ENCODE peak calls at places on chromosome 21, in five cellular contexts. Q, E, I, L and T are unnamed samples.

GRCh38 chr21:24869862-24870261 is 737.4 kb downstream of the MRPL39 start:
- DNase-seq in E (no peak), L (no peak), Q (no peak), I (no peak), T (no peak)

GRCh38 chr21:37060296-37060695 is 12.6 kb downstream of the PIGP start:
- DNase-seq in L (no peak), Q (no peak), I (peak; percentile 80), E (no peak), T (no peak)

GRCh38 chr21:14438204-14438603 is 55.3 kb upstream of the HSPA13 start:
- DNase-seq in Q (no peak), E (no peak), I (no peak), L (no peak), T (no peak)

GRCh38 chr21:16389622-16390021 is 659.8 kb downstream of the USP25 start:
- DNase-seq in L (no peak), E (no peak), I (no peak), Q (no peak), T (no peak)

GRCh38 chr21:39882186-39882882 is 15.1 kb downstream of the PCP4 start:
- DNase-seq in Q (no peak), E (no peak), L (no peak), I (no peak), T (no peak)

GRCh38 chr21:27734146-27734545 is 767.3 kb upstream of the ADAMTS5 start:
- DNase-seq in I (no peak), Q (no peak), L (no peak), E (no peak), T (no peak)

GRCh38 chr21:14523234-14523633 is 22.9 kb downstream of the SAMSN1 start:
- DNase-seq in I (no peak), Q (no peak), L (no peak), E (no peak), T (no peak)

GRCh38 chr21:16563795-16564194 is 834.0 kb downstream of the USP25 start:
- DNase-seq in Q (no peak), L (no peak), I (peak; percentile 84), E (peak; percentile 48), T (no peak)

GRCh38 chr21:40067751-40068150 is 200.5 kb downstream of the PCP4 start:
- DNase-seq in Q (no peak), I (no peak), E (no peak), L (no peak), T (no peak)

GRCh38 chr21:25400427-25400826 is 206.9 kb downstream of the MRPL39 start:
- DNase-seq in Q (no peak), L (no peak), E (no peak), I (no peak), T (no peak)

GRCh38 chr21:29586696-29587095 is 288.0 kb downstream of the BACH1 start:
- DNase-seq in Q (no peak), L (no peak), E (no peak), I (no peak), T (no peak)

GRCh38 chr21:29433366-29434059 is 134.8 kb downstream of the BACH1 start:
- DNase-seq in Q (no peak), L (no peak), I (no peak), E (no peak), T (no peak)

GRCh38 chr21:29077651-29078090 is 4.2 kb upstream of the CCT8 start:
- DNase-seq in L (no peak), I (peak; percentile 54), E (no peak), Q (no peak), T (no peak)

GRCh38 chr21:39805983-39806382 is 61.0 kb downstream of the IGSF5 start:
- DNase-seq in L (no peak), Q (no peak), I (no peak), E (no peak), T (no peak)

GRCh38 chr21:15682977-15683376 is 46.8 kb upstream of the USP25 start:
- DNase-seq in Q (no peak), I (no peak), E (no peak), L (no peak), T (no peak)

GRCh38 chr21:27419153-27419552 is 452.3 kb upstream of the ADAMTS5 start:
- DNase-seq in L (no peak), Q (no peak), E (no peak), I (no peak), T (no peak)

GRCh38 chr21:17796037-17796403 is 23.1 kb downstream of the C21orf91 start:
- DNase-seq in I (no peak), Q (no peak), E (no peak), L (no peak), T (no peak)

GRCh38 chr21:41726058-41726558 is 40.7 kb downstream of the RIPK4 start:
- DNase-seq in I (peak; percentile 59), Q (no peak), E (no peak), L (peak; percentile 15), T (no peak)
- H3K4me3 ChIP-seq in I (peak overlapping the region; percentile 63), Q (no peak overlapping the region), E (no peak overlapping the region), L (no peak overlapping the region), T (peak overlapping the region; percentile 25)

DNA sequence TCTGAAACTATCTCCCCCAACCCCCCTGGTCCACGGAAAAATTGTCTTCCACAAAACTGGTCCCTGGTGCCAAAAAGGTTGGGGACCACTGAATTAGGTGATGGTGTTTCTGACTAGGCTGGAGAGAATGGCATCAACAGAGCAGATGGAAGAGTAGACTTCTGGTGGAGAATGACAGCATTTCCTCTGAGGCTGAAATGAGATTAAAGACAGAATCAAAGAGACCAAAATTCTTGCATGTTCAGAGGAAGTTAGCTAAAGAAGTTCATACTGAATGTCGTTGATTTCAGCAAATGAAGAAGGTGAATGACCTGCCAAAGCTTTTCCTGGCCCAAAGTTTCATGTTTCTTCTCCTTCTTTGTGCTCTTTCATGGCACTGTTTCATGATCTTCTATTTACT is 188.2 kb upstream of the RUNX1 start:
- DNase-seq in I (no peak), L (no peak), E (no peak), Q (no peak), T (no peak)
- TF ChIP-seq CTCF in I (no peak), L (no peak), E (no peak), Q (no peak), T (no peak)

GRCh38 chr21:34552324-34553198 is 40.6 kb upstream of the KCNE1 start:
- DNase-seq in L (no peak), E (no peak), Q (no peak), I (no peak), T (no peak)
- H3K4me3 ChIP-seq in L (no peak overlapping the region), E (no peak overlapping the region), Q (no peak overlapping the region), I (no peak overlapping the region), T (no peak overlapping the region)

GRCh38 chr21:44067011-44067839 is 40.0 kb upstream of the PWP2 start:
- DNase-seq in E (no peak), I (no peak), Q (no peak), L (no peak), T (no peak)
- TF ChIP-seq CTCF in E (no peak), I (peak; percentile 26), Q (no peak), L (no peak), T (no peak)

GRCh38 chr21:38280446-38280845 is 23.7 kb downstream of the KCNJ15 start:
- DNase-seq in E (no peak), I (no peak), Q (no peak), L (no peak), T (no peak)
- H3K4me3 ChIP-seq in E (no peak overlapping the region), I (no peak overlapping the region), Q (no peak overlapping the region), L (no peak overlapping the region), T (no peak overlapping the region)

GRCh38 chr21:42107881-42108553 is 36.9 kb downstream of the UMODL1 start:
- DNase-seq in I (peak; percentile 75), L (peak; percentile 88), E (peak; percentile 87), Q (peak; percentile 54), T (peak; percentile 56)
- TF ChIP-seq CTCF in I (peak; percentile 79), L (peak; percentile 89), E (peak; percentile 85), Q (peak; percentile 58), T (peak; percentile 86)

GRCh38 chr21:32604484-32604883 is 7.7 kb downstream of the CFAP298 start:
- DNase-seq in E (no peak), I (peak; percentile 87), Q (no peak), L (no peak), T (no peak)

GRCh38 chr21:32605469-32605868 is 6.7 kb downstream of the CFAP298 start:
- DNase-seq in E (no peak), I (no peak), Q (no peak), L (no peak), T (no peak)

GRCh38 chr21:32602099-32602498 is 10.1 kb downstream of the CFAP298 start:
- DNase-seq in E (no peak), Q (no peak), L (no peak), I (no peak), T (no peak)

GRCh38 chr21:32599146-32599925 is 12.8 kb downstream of the CFAP298 start:
- DNase-seq in L (no peak), E (no peak), I (no peak), Q (no peak), T (no peak)

GRCh38 chr21:32603131-32603530 is 9.0 kb downstream of the CFAP298 start:
- DNase-seq in I (no peak), E (no peak), Q (no peak), L (no peak), T (no peak)
- H3K4me3 ChIP-seq in I (no peak overlapping the region), E (no peak overlapping the region), Q (no peak overlapping the region), L (no peak overlapping the region), T (no peak overlapping the region)

GRCh38 chr21:34004013-34004938 is 69.1 kb upstream of the MRPS6 start:
- DNase-seq in I (no peak), Q (no peak), E (no peak), L (no peak), T (no peak)

GRCh38 chr21:34009193-34009592 is 64.2 kb upstream of the MRPS6 start:
- DNase-seq in E (no peak), Q (no peak), I (no peak), L (no peak), T (no peak)

GRCh38 chr21:34004984-34005383 is 68.4 kb upstream of the MRPS6 start:
- DNase-seq in I (no peak), L (no peak), Q (no peak), E (no peak), T (peak; percentile 32)

GRCh38 chr21:34008618-34009017 is 64.8 kb upstream of the MRPS6 start:
- DNase-seq in E (no peak), I (peak; percentile 21), L (no peak), Q (no peak), T (no peak)

DNA sequence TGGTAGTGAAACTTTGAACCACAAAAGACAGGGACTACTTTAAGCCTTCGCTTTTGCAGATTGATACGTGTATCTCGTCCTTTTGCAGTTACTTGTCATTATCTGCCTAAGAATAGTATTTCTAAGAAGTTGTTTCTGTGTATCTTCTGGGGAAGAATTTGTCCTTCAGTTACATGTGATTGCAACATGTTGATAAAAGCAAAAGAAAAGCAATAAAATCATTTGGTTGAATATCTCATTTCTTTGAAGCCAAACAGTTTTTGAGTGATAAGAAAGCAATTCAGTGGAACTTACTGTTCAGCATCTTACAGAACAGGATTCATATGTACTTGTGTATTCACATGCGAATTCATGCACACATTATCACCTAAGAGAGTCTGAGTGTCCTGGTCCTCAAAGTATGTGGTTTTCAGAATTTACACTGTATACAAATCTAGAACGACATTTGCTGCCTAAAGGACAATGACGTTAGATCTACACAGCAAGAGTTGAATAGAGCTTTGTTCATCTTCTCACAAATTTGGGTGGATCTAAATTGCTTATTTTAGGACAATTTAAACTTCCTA is 66.7 kb upstream of the MRPS6 start:
- DNase-seq in Q (no peak), I (no peak), E (no peak), L (no peak), T (no peak)
- TF ChIP-seq CTCF in Q (no peak), I (no peak), E (no peak), L (no peak), T (no peak)

GRCh38 chr21:45556302-45556644 is 14.0 kb upstream of the SLC19A1 start:
- DNase-seq in L (no peak), I (no peak), E (no peak), Q (no peak), T (no peak)
- H3K4me3 ChIP-seq in L (no peak overlapping the region), I (peak overlapping the region; percentile 53), E (peak overlapping the region; percentile 59), Q (no peak overlapping the region), T (peak overlapping the region; percentile 72)